ENCODE peak calls at places on chromosomes 7 and 10, in seven cellular contexts. B is activated T-cell treated with anti-CD3 and anti-CD28 coated beads, Interleukin-2, amount 50 U/mL, for 72 hours; E is NCI-H2029 treated with DMSO at 0.1 percent for 48 hours; T is activated T-helper 1 cell treated with Interleukin-2 at 50 U/mL for 16 hours; U is GM12865; D is HTR-8/SVneo; N is left colon. P is an unnamed sample.

GRCh38 chr10:112000466-112000865 is 183.1 kb downstream of the GPAM start:
- DNase-seq in B (no peak), E (no peak), T (no peak), U (no peak), D (no peak), N (no peak), P (no peak)

GRCh38 chr10:48440771-48441170 is 134.3 kb downstream of the MAPK8 start:
- DNase-seq in B (no peak), E (no peak), T (no peak), U (no peak), D (no peak), N (no peak), P (peak)

GRCh38 chr7:105705427-105705826 is 124.1 kb upstream of the EFCAB10 start:
- DNase-seq in B (no peak), E (no peak), T (no peak), U (no peak), D (no peak), N (no peak), P (no peak)

GRCh38 chr7:81715984-81716588 is 53.8 kb downstream of the HGF start:
- DNase-seq in B (no peak), E (no peak), T (no peak), U (peak), D (no peak), N (no peak), P (no peak)

GRCh38 chr7:90297118-90297517 is 24.0 kb downstream of the FAM237B start:
- DNase-seq in B (no peak), E (no peak), T (no peak), U (no peak), D (no peak), N (no peak), P (no peak)

GRCh38 chr7:2820508-2820934 is 23.6 kb downstream of the GNA12 start:
- DNase-seq in B (no peak), E (no peak), T (no peak), U (no peak), D (peak), N (peak), P (peak)

GRCh38 chr7:101436857-101437576 is 74.3 kb downstream of the COL26A1 start:
- DNase-seq in B (no peak), E (no peak), T (no peak), U (no peak), D (no peak), N (peak), P (peak)

GRCh38 chr7:81803267-81803666 is 33.4 kb upstream of the HGF start:
- DNase-seq in B (no peak), E (no peak), T (no peak), U (no peak), D (no peak), N (no peak), P (no peak)

GRCh38 chr7:51645298-51645697 is 328.7 kb upstream of the COBL start:
- DNase-seq in B (no peak), E (no peak), T (no peak), U (no peak), D (no peak), N (no peak), P (no peak)

GRCh38 chr10:24184455-24184854 is 24.5 kb upstream of the KIAA1217 start:
- DNase-seq in B (no peak), E (no peak), T (no peak), U (no peak), D (no peak), N (no peak), P (no peak)

GRCh38 chr7:103065666-103066065 is 8.9 kb downstream of the FBXL13 start:
- DNase-seq in B (peak), E (no peak), T (peak), U (peak), D (peak), N (peak), P (no peak)

GRCh38 chr10:66983482-66983818 is 57.6 kb downstream of the LRRTM3 start:
- DNase-seq in B (no peak), E (no peak), T (no peak), U (no peak), D (no peak), N (no peak), P (no peak)

GRCh38 chr10:22436526-22436892 is 91.2 kb downstream of the SPAG6 start:
- DNase-seq in B (peak), E (no peak), T (peak), U (no peak), D (no peak), N (no peak), P (no peak)

GRCh38 chr7:90828601-90829000 is 232.5 kb downstream of the CDK14 start:
- DNase-seq in B (no peak), E (no peak), T (no peak), U (no peak), D (no peak), N (no peak), P (no peak)

GRCh38 chr10:25811141-25811685 is 122.8 kb upstream of the MYO3A start:
- DNase-seq in B (no peak), E (no peak), T (no peak), U (peak), D (no peak), N (no peak), P (no peak)

GRCh38 chr7:101952355-101953247 is 135.2 kb downstream of the CUX1 start:
- DNase-seq in B (no peak), E (no peak), T (no peak), U (no peak), D (peak), N (no peak), P (peak)

GRCh38 chr7:147911224-147911623 is 679.3 kb upstream of the C7orf33 start:
- DNase-seq in B (no peak), E (no peak), T (no peak), U (no peak), D (no peak), N (no peak), P (no peak)

GRCh38 chr10:74982634-74982982 is 128.8 kb upstream of the SAMD8 start:
- DNase-seq in B (no peak), E (no peak), T (no peak), U (no peak), D (no peak), N (no peak), P (no peak)

GRCh38 chr10:68756766-68757165 is 35.7 kb downstream of the CCAR1 start:
- DNase-seq in B (no peak), E (no peak), T (no peak), U (no peak), D (no peak), N (no peak), P (no peak)

GRCh38 chr10:95181731-95182130 is 12.3 kb upstream of the ACSM6 start:
- DNase-seq in B (no peak), E (no peak), T (no peak), U (no peak), D (no peak), N (no peak), P (no peak)

GRCh38 chr7:327991-328702 is 38.2 kb downstream of the FOXL3 start:
- DNase-seq in B (no peak), E (no peak), T (no peak), U (no peak), D (no peak), N (no peak), P (no peak)

GRCh38 chr7:37908221-37908788 is 8.3 kb downstream of the SFRP4 start:
- DNase-seq in B (no peak), E (no peak), T (no peak), U (no peak), D (no peak), N (no peak), P (no peak)

GRCh38 chr10:3825244-3825643 is 40.2 kb upstream of the KLF6 start:
- DNase-seq in B (no peak), E (no peak), T (no peak), U (no peak), D (peak), N (peak), P (peak)

GRCh38 chr10:114491933-114492332 is 87.6 kb upstream of the AFAP1L2 start:
- DNase-seq in B (no peak), E (no peak), T (no peak), U (no peak), D (no peak), N (no peak), P (no peak)

GRCh38 chr7:101688183-101688831 is 59.2 kb upstream of the MYL10 start:
- DNase-seq in B (peak), E (no peak), T (peak), U (peak), D (peak), N (peak), P (peak)

GRCh38 chr10:61971016-61971350 is 69.5 kb downstream of the ARID5B start:
- DNase-seq in B (no peak), E (no peak), T (no peak), U (no peak), D (no peak), N (no peak), P (no peak)

GRCh38 chr7:159114096-159114495 is 30.6 kb downstream of the VIPR2 start:
- DNase-seq in B (no peak), E (no peak), T (no peak), U (no peak), D (no peak), N (no peak), P (no peak)

GRCh38 chr7:44087914-44088838 is 5.8 kb upstream of the POLM start:
- DNase-seq in B (no peak), E (no peak), T (no peak), U (no peak), D (peak), N (peak), P (peak)

GRCh38 chr10:60968504-60968903 is 24.5 kb upstream of the RHOBTB1 start:
- DNase-seq in B (no peak), E (no peak), T (no peak), U (no peak), D (no peak), N (no peak), P (no peak)

GRCh38 chr7:21367081-21367480 is 60.8 kb upstream of the SP4 start:
- DNase-seq in B (no peak), E (peak), T (no peak), U (no peak), D (no peak), N (no peak), P (no peak)

GRCh38 chr10:124376411-124376810 is 42.3 kb downstream of the OAT start:
- DNase-seq in B (no peak), E (no peak), T (no peak), U (no peak), D (no peak), N (no peak), P (no peak)

GRCh38 chr10:6002809-6003500 is 25.6 kb upstream of the IL15RA start:
- DNase-seq in B (peak), E (no peak), T (no peak), U (peak), D (no peak), N (no peak), P (no peak)

GRCh38 chr7:89726548-89726947 is 427.7 kb upstream of the STEAP1 start:
- DNase-seq in B (no peak), E (no peak), T (no peak), U (no peak), D (no peak), N (no peak), P (no peak)

GRCh38 chr7:130242198-130243014 is 24.3 kb upstream of the CPA2 start:
- DNase-seq in B (peak), E (peak), T (peak), U (peak), D (peak), N (peak), P (peak)

GRCh38 chr10:116730464-116731260 is 11.7 kb downstream of the HSPA12A start:
- DNase-seq in B (no peak), E (no peak), T (no peak), U (no peak), D (no peak), N (no peak), P (no peak)